ENCODE peak calls at places on chromosomes 7 and 10, in six cellular contexts. C is retinal pigment epithelial cell, N is cardiac muscle cell, I is lower leg skin, R is transverse colon, T is psoas muscle. Y is an unnamed sample.

GRCh38 chr7:84985073-84985784 is 201.6 kb downstream of the SEMA3D start:
- DNase-seq in C (no peak), T (no peak), N (no peak), I (no peak), R (no peak), Y (no peak)

GRCh38 chr7:158682456-158682855 is 22.1 kb downstream of the NCAPG2 start:
- DNase-seq in T (no peak), I (no peak), C (no peak), R (no peak), N (no peak), Y (no peak)

GRCh38 chr10:6877351-6878066 is 297.4 kb upstream of the PRKCQ start:
- DNase-seq in N (no peak), I (no peak), C (no peak), T (peak; percentile 58), R (no peak), Y (no peak)

GRCh38 chr10:33211123-33211878 is 123.2 kb downstream of the NRP1 start:
- DNase-seq in I (no peak), N (no peak), C (peak; percentile 48), R (no peak), T (peak; percentile 67), Y (peak; percentile 41)

GRCh38 chr7:140016540-140016939 is 46.2 kb downstream of the PARP12 start:
- DNase-seq in N (no peak), C (no peak), I (no peak), R (no peak), T (no peak), Y (no peak)

GRCh38 chr10:24519950-24520349 is 203.7 kb downstream of the ARHGAP21 start:
- DNase-seq in N (no peak), C (no peak), R (no peak), I (no peak), T (no peak), Y (no peak)

GRCh38 chr7:144452064-144452463 is 48.6 kb upstream of the NOBOX start:
- DNase-seq in R (no peak), T (no peak), C (no peak), N (no peak), I (no peak), Y (no peak)

GRCh38 chr7:247636-248035 is 42.3 kb upstream of the FOXL3 start:
- DNase-seq in I (no peak), C (no peak), N (no peak), R (no peak), T (no peak), Y (no peak)

GRCh38 chr7:144854839-144855424 is 19.1 kb upstream of the TPK1 start:
- DNase-seq in N (peak; percentile 55), R (no peak), C (peak; percentile 5), T (no peak), I (no peak), Y (no peak)

GRCh38 chr10:6665847-6666246 is 85.8 kb upstream of the PRKCQ start:
- DNase-seq in R (no peak), I (no peak), T (no peak), N (no peak), C (no peak), Y (no peak)

DNA sequence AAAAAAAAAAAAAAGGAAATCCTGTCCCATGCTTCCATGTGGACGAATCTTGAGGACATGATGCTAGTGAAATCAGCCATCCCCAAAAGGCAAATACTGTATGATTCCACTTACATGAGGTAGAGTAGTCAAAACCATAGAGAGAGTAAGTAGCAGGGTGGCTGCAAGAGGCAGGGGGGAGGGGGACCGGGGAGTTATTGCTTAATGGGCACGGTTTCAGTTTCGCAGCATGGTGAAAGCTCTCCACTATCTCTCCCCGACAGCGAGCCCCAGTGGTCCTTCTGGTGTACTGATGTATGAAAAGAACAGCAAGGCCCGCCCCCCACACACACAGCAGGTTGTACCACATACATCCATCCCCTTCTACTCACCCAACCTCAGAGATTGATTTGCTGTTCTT is 32.8 kb downstream of the NOD1 start:
- DNase-seq in N (no peak), T (peak; percentile 78), R (peak; percentile 77), C (no peak), I (peak; percentile 91), Y (peak; percentile 86)
- TF ChIP-seq CTCF in N (peak; percentile 55), T (no peak), R (peak; percentile 18), C (no peak), I (no peak), Y (peak; percentile 52)

GRCh38 chr7:150800576-150801241 is at the start of gene TMEM176A:
- DNase-seq in N (no peak), T (peak; percentile 58), R (peak; percentile 67), I (peak; percentile 81), C (no peak), Y (no peak)

GRCh38 chr7:150799741-150800575 is at the start of gene TMEM176B:
- DNase-seq in R (peak; percentile 76), C (no peak), I (peak; percentile 88), N (peak; percentile 40), T (peak; percentile 79), Y (peak; percentile 79)

GRCh38 chr7:150801946-150802771 is 1.6 kb downstream of the TMEM176A start:
- DNase-seq in N (no peak), I (peak; percentile 50), R (peak; percentile 27), T (no peak), C (no peak), Y (no peak)

GRCh38 chr7:150803161-150803860 is 2.7 kb downstream of the TMEM176A start:
- DNase-seq in R (peak; percentile 44), T (no peak), N (no peak), C (no peak), I (peak; percentile 64), Y (no peak)

DNA sequence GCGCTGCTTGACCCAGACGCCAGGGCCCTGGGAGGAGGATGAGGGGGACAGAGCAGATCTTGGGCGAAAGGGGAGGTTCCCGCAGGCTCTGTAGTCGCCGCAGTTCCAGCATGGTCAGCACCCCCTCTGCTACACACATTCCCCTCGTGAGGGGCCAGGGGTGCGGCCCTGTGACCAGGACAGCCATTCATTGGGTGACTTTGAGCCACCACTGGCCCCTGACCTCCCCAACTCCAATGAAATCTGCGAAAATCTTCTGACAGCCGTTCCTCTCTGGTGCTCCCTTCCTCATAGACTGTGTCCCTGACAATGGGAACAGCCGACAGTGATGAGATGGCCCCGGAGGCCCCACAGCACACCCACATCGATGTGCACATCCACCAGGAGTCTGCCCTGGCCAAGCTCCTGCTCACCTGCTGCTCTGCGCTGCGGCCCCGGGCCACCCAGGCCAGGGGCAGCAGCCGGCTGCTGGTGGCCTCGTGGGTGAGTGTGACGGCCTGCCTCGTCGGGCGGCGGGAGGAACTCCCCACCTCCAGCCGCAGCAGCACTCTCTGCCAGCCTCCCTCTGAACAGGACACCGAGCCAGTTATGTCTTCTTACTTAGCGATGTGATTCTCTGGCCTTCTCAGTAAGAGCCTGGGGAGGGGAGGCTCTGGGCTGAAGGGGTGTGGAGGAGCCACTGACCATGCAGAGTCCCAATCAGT is 825 bp downstream of the TMEM176A start:
- DNase-seq in T (no peak), I (peak; percentile 86), N (no peak), C (no peak), R (peak; percentile 21), Y (peak; percentile 61)
- H3K4me3 ChIP-seq in T (peak overlapping the region; percentile 61), I (peak overlapping the region; percentile 28), N (peak overlapping the region; percentile 36), C (no peak overlapping the region), R (peak overlapping the region; percentile 84), Y (peak overlapping the region; percentile 53)

GRCh38 chr7:132652507-132652906 is 76.2 kb upstream of the PLXNA4 start:
- DNase-seq in N (no peak), I (no peak), T (no peak), C (no peak), R (no peak), Y (no peak)

GRCh38 chr7:132656846-132657776 is 80.8 kb upstream of the PLXNA4 start:
- DNase-seq in C (no peak), N (peak; percentile 24), R (no peak), T (no peak), I (no peak), Y (no peak)

GRCh38 chr7:132655071-132655761 is 78.9 kb upstream of the PLXNA4 start:
- DNase-seq in N (peak; percentile 12), R (peak; percentile 50), I (no peak), T (peak; percentile 69), C (no peak), Y (peak; percentile 42)

GRCh38 chr7:132653364-132653930 is 77.2 kb upstream of the PLXNA4 start:
- DNase-seq in N (no peak), I (no peak), R (no peak), C (no peak), T (no peak), Y (no peak)

GRCh38 chr7:132654150-132654549 is 77.9 kb upstream of the PLXNA4 start:
- DNase-seq in C (no peak), T (no peak), N (no peak), R (no peak), I (no peak), Y (no peak)
- TF ChIP-seq CTCF in C (peak; percentile 48), T (no peak), N (peak; percentile 51), R (peak; percentile 4), I (no peak), Y (no peak)

GRCh38 chr10:110651044-110651958 is 7.2 kb downstream of the RBM20 start:
- DNase-seq in T (peak; percentile 75), N (no peak), I (no peak), C (no peak), R (no peak), Y (no peak)
- H3K4me3 ChIP-seq in T (peak overlapping the region; percentile 24), N (no peak overlapping the region), I (no peak overlapping the region), C (no peak overlapping the region), R (no peak overlapping the region), Y (no peak overlapping the region)

DNA sequence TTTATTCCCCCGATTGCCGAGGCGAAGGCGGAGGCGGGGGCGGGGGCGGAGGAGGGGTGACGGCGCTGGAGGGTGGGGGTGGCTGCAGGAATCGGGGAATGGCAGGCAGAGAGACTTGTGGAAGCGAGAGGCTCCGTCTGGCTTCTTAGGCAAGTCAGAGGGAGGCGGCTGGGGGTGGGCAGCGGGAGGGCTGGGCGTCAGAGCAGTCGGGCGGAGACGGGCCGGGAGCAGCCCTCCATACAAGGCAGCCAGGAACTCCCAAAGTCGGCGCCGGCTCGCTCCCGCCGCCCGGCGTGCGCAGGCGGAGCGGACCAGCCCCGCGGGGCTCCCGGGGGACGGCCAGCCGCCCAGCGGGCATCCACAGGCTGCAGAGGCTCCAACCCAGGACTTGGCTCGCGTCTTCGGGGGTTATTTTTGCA is 233 bp upstream of the CACNA2D1 start:
- DNase-seq in R (peak; percentile 67), N (peak; percentile 89), T (peak; percentile 94), I (peak; percentile 94), C (peak; percentile 46), Y (peak; percentile 83)
- TF ChIP-seq CTCF in R (no peak), N (peak; percentile 10), T (no peak), I (no peak), C (no peak), Y (no peak)

DNA sequence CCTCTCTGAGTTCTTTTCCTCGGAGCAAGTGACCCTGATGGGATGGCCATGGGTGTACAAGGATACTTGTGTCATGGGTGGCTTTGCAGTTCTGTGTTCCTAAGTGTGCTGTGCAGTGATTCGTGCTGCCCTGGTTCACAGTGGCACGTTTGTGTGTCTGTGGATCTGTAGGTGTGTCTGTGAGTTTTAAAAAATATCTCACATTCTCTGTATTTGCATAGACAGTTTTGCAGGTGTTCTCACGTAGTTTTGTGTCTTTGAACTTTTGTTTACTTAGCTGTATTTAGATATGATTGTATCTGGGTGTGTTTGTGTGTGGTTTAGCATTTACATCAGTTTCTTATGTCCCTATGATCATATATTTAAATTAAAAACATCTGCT is 3.7 kb downstream of the ZNF775 start:
- DNase-seq in N (no peak), T (no peak), I (no peak), C (no peak), R (no peak), Y (no peak)
- H3K4me3 ChIP-seq in N (no peak overlapping the region), T (no peak overlapping the region), I (no peak overlapping the region), C (no peak overlapping the region), R (no peak overlapping the region), Y (no peak overlapping the region)